ENCODE peak calls at places on chromosomes 12 and 14, in ten cellular contexts. H, K, Q, X, E, I, P, A, J and V are unnamed samples.
A peak's percentile ranks its signal among the peaks of the same experiment; 100 is the strongest.

GRCh38 chr14:55579724-55580400 is at the start of gene KTN1:
- DNase-seq in H (peak; percentile 48), K (peak; percentile 90), Q (peak; percentile 71), X (peak; percentile 88), E (peak; percentile 81), I (peak; percentile 93), P (peak; percentile 92), A (peak; percentile 90), J (peak; percentile 95), V (no peak)

GRCh38 chr14:20413785-20414117 is 450 bp upstream of the TEP1 start:
- DNase-seq in H (no peak), K (no peak), Q (no peak), X (no peak), E (no peak), I (peak; percentile 6), P (no peak), A (no peak), J (no peak), V (no peak)

GRCh38 chr12:113991224-113992044 is 25.3 kb upstream of the RBM19 start:
- DNase-seq in H (no peak), K (no peak), Q (no peak), X (no peak), E (no peak), I (no peak), P (no peak), A (no peak), J (no peak), V (no peak)

GRCh38 chr12:912466-913235 is 36.8 kb downstream of the RAD52 start:
- DNase-seq in H (no peak), K (no peak), Q (no peak), X (no peak), E (no peak), I (no peak), P (no peak), A (no peak), J (no peak), V (no peak)

GRCh38 chr14:103623883-103624482 is 5.0 kb upstream of the KLC1 start:
- DNase-seq in H (no peak), K (no peak), Q (no peak), X (peak; percentile 69), E (peak; percentile 76), I (no peak), P (peak; percentile 65), A (peak; percentile 38), J (peak; percentile 85), V (no peak)

GRCh38 chr14:76186318-76187027 is 34.8 kb downstream of the GPATCH2L start:
- DNase-seq in H (no peak), K (no peak), Q (no peak), X (no peak), E (no peak), I (no peak), P (no peak), A (no peak), J (no peak), V (no peak)

GRCh38 chr14:48937796-48938195 is 648.4 kb downstream of the RPS29 start:
- DNase-seq in H (no peak), K (peak; percentile 63), Q (no peak), X (no peak), E (no peak), I (peak; percentile 67), P (no peak), A (no peak), J (no peak), V (no peak)

GRCh38 chr14:34179723-34180122 is 228.8 kb upstream of the EGLN3 start:
- DNase-seq in H (no peak), K (no peak), Q (no peak), X (no peak), E (no peak), I (peak; percentile 13), P (no peak), A (no peak), J (no peak), V (no peak)

GRCh38 chr14:95998656-95999055 is 40.5 kb upstream of the C14orf132 start:
- DNase-seq in H (peak; percentile 16), K (no peak), Q (no peak), X (no peak), E (no peak), I (peak; percentile 14), P (no peak), A (no peak), J (no peak), V (no peak)

DNA sequence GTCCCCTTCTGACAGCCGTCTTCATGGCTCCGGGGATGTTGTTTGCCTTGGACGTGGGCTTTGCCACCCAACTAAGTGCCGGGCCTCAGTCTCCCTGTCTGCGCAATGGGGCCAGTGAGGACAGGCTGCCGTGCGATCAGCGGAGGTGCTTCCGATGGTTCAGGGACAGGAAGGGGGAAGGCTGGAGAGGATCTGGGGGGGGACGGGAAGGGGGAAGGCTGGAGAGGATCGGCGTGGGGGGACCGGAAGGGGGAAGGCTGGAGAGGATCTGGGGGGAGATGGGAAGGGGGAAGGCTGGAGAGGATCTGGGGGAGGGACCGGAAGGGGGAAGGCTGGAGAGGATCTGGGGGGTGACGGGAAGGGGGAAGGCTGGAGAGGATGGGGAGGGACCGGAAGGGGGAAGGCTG is 3.4 kb downstream of the MMP17 start:
- DNase-seq in H (no peak), K (peak; percentile 74), Q (no peak), X (no peak), E (no peak), I (no peak), P (peak; percentile 67), A (no peak), J (no peak), V (no peak)
- H3K4me3 ChIP-seq in H (no peak overlapping the region), K (peak overlapping the region; percentile 58), Q (no peak overlapping the region), X (no peak overlapping the region), E (no peak overlapping the region), I (no peak overlapping the region), P (peak overlapping the region; percentile 64), A (peak overlapping the region; percentile 62), J (peak overlapping the region; percentile 49), V (no peak overlapping the region)

DNA sequence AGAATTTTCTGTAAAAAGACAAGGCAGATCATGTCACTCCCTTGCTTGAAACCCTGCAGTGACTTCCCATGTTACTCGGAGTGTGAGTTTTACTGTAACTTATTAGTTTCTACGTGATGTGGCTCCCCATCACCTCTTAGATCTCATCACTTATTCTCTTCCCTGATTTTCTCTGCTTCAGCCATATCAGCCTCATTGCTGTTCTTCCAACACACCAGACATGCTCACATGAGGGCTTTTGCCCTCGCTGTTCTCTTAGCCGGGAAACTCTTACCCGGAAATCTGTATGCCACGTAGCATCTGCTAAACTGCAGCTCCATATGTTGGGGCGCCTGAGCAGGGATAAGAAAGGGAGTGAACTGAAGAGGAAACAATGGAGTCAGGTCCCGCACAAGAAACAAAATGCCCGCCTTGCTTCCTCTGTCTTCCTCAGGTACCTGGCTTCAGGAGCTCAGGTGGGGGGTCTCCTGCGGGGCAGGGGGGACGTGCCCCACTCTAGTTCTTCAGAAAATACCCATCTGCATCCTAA is 16.6 kb downstream of the SMUG1 start:
- DNase-seq in H (no peak), K (no peak), Q (no peak), X (no peak), E (no peak), I (no peak), P (no peak), A (no peak), J (no peak), V (no peak)
- H3K27me3 ChIP-seq in H (peaks cover 30% of the 10 kb centered on the region), K (peaks cover 3% of the 10 kb centered on the region), Q (peaks cover 28% of the 10 kb centered on the region), X (no peaks in the 10 kb centered on the region), E (no peaks in the 10 kb centered on the region), I (peaks cover 86% of the 10 kb centered on the region), P (peaks cover 35% of the 10 kb centered on the region), A (peaks cover 62% of the 10 kb centered on the region), J (peaks cover 36% of the 10 kb centered on the region), V (peaks cover 37% of the 10 kb centered on the region)

GRCh38 chr12:88578274-88578673 is 2.0 kb downstream of the KITLG start:
- DNase-seq in H (no peak), K (no peak), Q (no peak), X (no peak), E (no peak), I (no peak), P (no peak), A (no peak), J (no peak), V (no peak)

GRCh38 chr12:88579941-88580871 is at the start of gene KITLG:
- DNase-seq in H (peak; percentile 76), K (peak; percentile 94), Q (no peak), X (peak; percentile 86), E (peak; percentile 85), I (peak; percentile 87), P (peak; percentile 88), A (peak; percentile 86), J (peak; percentile 94), V (peak; percentile 66)

GRCh38 chr12:88579572-88579940 is 715 bp downstream of the KITLG start:
- DNase-seq in H (no peak), K (peak; percentile 67), Q (no peak), X (peak; percentile 51), E (peak; percentile 41), I (peak; percentile 57), P (peak; percentile 62), A (peak; percentile 46), J (peak; percentile 76), V (no peak)

GRCh38 chr12:88577537-88577936 is 2.7 kb downstream of the KITLG start:
- DNase-seq in H (peak; percentile 43), K (no peak), Q (no peak), X (no peak), E (no peak), I (peak; percentile 23), P (no peak), A (no peak), J (no peak), V (no peak)

GRCh38 chr12:88578821-88579518 is 1.3 kb downstream of the KITLG start:
- DNase-seq in H (no peak), K (no peak), Q (no peak), X (no peak), E (peak; percentile 53), I (peak; percentile 38), P (peak; percentile 43), A (no peak), J (no peak), V (no peak)
- H3K9me3 ChIP-seq in H (no peaks in the 10 kb centered on the region), K (no peaks in the 10 kb centered on the region), Q (no peaks in the 10 kb centered on the region), X (no peaks in the 10 kb centered on the region), E (no peaks in the 10 kb centered on the region), I (no peaks in the 10 kb centered on the region), P (no peaks in the 10 kb centered on the region), A (no peaks in the 10 kb centered on the region), J (no peaks in the 10 kb centered on the region), V (no peaks in the 10 kb centered on the region)

GRCh38 chr14:99050309-99050708 is 221.7 kb downstream of the BCL11B start:
- DNase-seq in H (no peak), K (no peak), Q (no peak), X (no peak), E (no peak), I (no peak), P (no peak), A (no peak), J (no peak), V (no peak)

GRCh38 chr14:99052467-99052866 is 219.5 kb downstream of the BCL11B start:
- DNase-seq in H (no peak), K (no peak), Q (no peak), X (no peak), E (no peak), I (no peak), P (no peak), A (no peak), J (no peak), V (no peak)

GRCh38 chr14:99043756-99044155 is 228.2 kb downstream of the BCL11B start:
- DNase-seq in H (no peak), K (no peak), Q (no peak), X (no peak), E (no peak), I (no peak), P (no peak), A (no peak), J (no peak), V (no peak)

GRCh38 chr14:99043258-99043615 is 228.8 kb downstream of the BCL11B start:
- DNase-seq in H (no peak), K (no peak), Q (no peak), X (no peak), E (no peak), I (no peak), P (no peak), A (no peak), J (no peak), V (no peak)

GRCh38 chr14:99047436-99048110 is 224.4 kb downstream of the BCL11B start:
- DNase-seq in H (no peak), K (no peak), Q (no peak), X (no peak), E (no peak), I (no peak), P (no peak), A (no peak), J (no peak), V (no peak)
- H3K4me3 ChIP-seq in H (no peak overlapping the region), K (no peak overlapping the region), Q (no peak overlapping the region), X (no peak overlapping the region), E (no peak overlapping the region), I (no peak overlapping the region), P (no peak overlapping the region), A (no peak overlapping the region), J (no peak overlapping the region), V (no peak overlapping the region)